ENCODE peak calls at places on chromosome 14, in six cellular contexts. R is germinal center, M is SJCRH30, N is GM12891, S is astrocyte of the spinal cord, K is activated T-cell treated with anti-CD3 and anti-CD28 coated beads for 4 hours. J is an unnamed sample.

GRCh38 chr14:70988452-70988851 is 81.2 kb downstream of the PCNX1 start:
- DNase-seq in R (no peak), M (no peak), N (no peak), S (no peak), K (no peak), J (no peak)

GRCh38 chr14:104550849-104551728 is 28.5 kb upstream of the C14orf180 start:
- DNase-seq in R (no peak), M (no peak), N (peak), S (no peak), K (no peak), J (no peak)

GRCh38 chr14:35470775-35471174 is 63.2 kb upstream of the INSM2 start:
- DNase-seq in R (no peak), M (peak), N (no peak), S (peak), K (no peak), J (no peak)

GRCh38 chr14:61420326-61420725 is 98.9 kb downstream of the PRKCH start:
- DNase-seq in R (no peak), M (no peak), N (no peak), S (peak), K (no peak), J (no peak)

GRCh38 chr14:76676539-76676938 is 84.7 kb upstream of the VASH1 start:
- DNase-seq in R (no peak), M (no peak), N (no peak), S (no peak), K (no peak), J (no peak)

GRCh38 chr14:69519253-69519661 is 34.7 kb downstream of the PLEKHD1 start:
- DNase-seq in R (no peak), M (no peak), N (no peak), S (no peak), K (no peak), J (no peak)

GRCh38 chr14:77709412-77709811 is 1.5 kb downstream of the SLIRP start:
- DNase-seq in R (no peak), M (no peak), N (no peak), S (no peak), K (no peak), J (no peak)

GRCh38 chr14:58918066-58918465 is 270.4 kb upstream of the DAAM1 start:
- DNase-seq in R (no peak), M (no peak), N (no peak), S (peak), K (no peak), J (no peak)

GRCh38 chr14:75141967-75142366 is 15.1 kb upstream of the NEK9 start:
- DNase-seq in R (no peak), M (peak), N (no peak), S (peak), K (no peak), J (no peak)

GRCh38 chr14:38278035-38278434 is 22.1 kb upstream of the CLEC14A start:
- DNase-seq in R (no peak), M (no peak), N (no peak), S (no peak), K (no peak), J (no peak)

GRCh38 chr14:56886471-56887062 is 76.3 kb upstream of the OTX2 start:
- DNase-seq in R (no peak), M (no peak), N (no peak), S (no peak), K (no peak), J (no peak)

GRCh38 chr14:21112267-21112666 is 11.4 kb downstream of the TMEM253 start:
- DNase-seq in R (no peak), M (no peak), N (no peak), S (no peak), K (no peak), J (no peak)

GRCh38 chr14:92400579-92401444 is 77.8 kb downstream of the SLC24A4 start:
- DNase-seq in R (peak), M (no peak), N (peak), S (no peak), K (no peak), J (no peak)

GRCh38 chr14:99191663-99192621 is 80.1 kb downstream of the BCL11B start:
- DNase-seq in R (no peak), M (peak), N (no peak), S (peak), K (no peak), J (no peak)

GRCh38 chr14:68616255-68616902 is 176.5 kb downstream of the ZFP36L1 start:
- DNase-seq in R (no peak), M (peak), N (no peak), S (peak), K (no peak), J (no peak)

GRCh38 chr14:69226178-69226577 is 33.8 kb upstream of the GALNT16 start:
- DNase-seq in R (no peak), M (no peak), N (no peak), S (no peak), K (no peak), J (no peak)

GRCh38 chr14:43165651-43166050 is 1341.4 kb downstream of the FSCB start:
- DNase-seq in R (no peak), M (no peak), N (no peak), S (no peak), K (no peak), J (no peak)

GRCh38 chr14:72946491-72946890 is 20.2 kb downstream of the DCAF4 start:
- DNase-seq in R (no peak), M (no peak), N (no peak), S (peak), K (no peak), J (no peak)

GRCh38 chr14:55731881-55732498 is 152.0 kb downstream of the KTN1 start:
- DNase-seq in R (peak), M (peak), N (no peak), S (peak), K (peak), J (peak)

GRCh38 chr14:61822458-61822857 is 60.2 kb downstream of the SNAPC1 start:
- DNase-seq in R (no peak), M (no peak), N (no peak), S (no peak), K (no peak), J (no peak)

GRCh38 chr14:85122690-85123089 is 407.3 kb upstream of the FLRT2 start:
- DNase-seq in R (no peak), M (peak), N (no peak), S (peak), K (no peak), J (no peak)

GRCh38 chr14:27881646-27882045 is 884.9 kb upstream of the FOXG1 start:
- DNase-seq in R (no peak), M (peak), N (no peak), S (no peak), K (no peak), J (no peak)